ENCODE peak calls at places on chromosome 20, in five cellular contexts. C is PC-3; E is caudate nucleus; S is activated T-helper 9 cell treated with anti-CD3 and anti-CD28 coated beads, Interleukin-2, amount 50 U/mL, for 16 hours; W is NCI-H2029. P is an unnamed sample.

GRCh38 chr20:32452776-32453466 is 94.8 kb downstream of the ASXL1 start:
- DNase-seq in C (no peak), E (no peak), S (no peak), W (no peak), P (no peak)

GRCh38 chr20:38893485-38894090 is 32.6 kb upstream of the FAM83D start:
- DNase-seq in C (peak), E (peak), S (peak), W (peak), P (peak)

GRCh38 chr20:20856306-20856705 is 143.9 kb upstream of the RALGAPA2 start:
- DNase-seq in C (no peak), E (no peak), S (no peak), W (no peak), P (no peak)

GRCh38 chr20:4021905-4022304 is 6.5 kb upstream of the RNF24 start:
- DNase-seq in C (no peak), E (no peak), S (no peak), W (no peak), P (no peak)

GRCh38 chr20:36845288-36845969 is 30.5 kb upstream of the TLDC2 start:
- DNase-seq in C (no peak), E (peak), S (no peak), W (no peak), P (no peak)

GRCh38 chr20:52959125-52959524 is 13.0 kb upstream of the TSHZ2 start:
- DNase-seq in C (no peak), E (no peak), S (no peak), W (peak), P (peak)

GRCh38 chr20:58192567-58192966 is 35.9 kb downstream of the ANKRD60 start:
- DNase-seq in C (no peak), E (no peak), S (no peak), W (no peak), P (no peak)

GRCh38 chr20:63202811-63203526 is 13.0 kb downstream of the YTHDF1 start:
- DNase-seq in C (no peak), E (no peak), S (no peak), W (no peak), P (no peak)

GRCh38 chr20:62875419-62876355 is 14.1 kb upstream of the TCFL5 start:
- DNase-seq in C (peak), E (peak), S (no peak), W (peak), P (peak)

P was measured in epithelial cell of esophagus.